ENCODE peak calls at places on chromosomes 1 and 21, in eight cellular contexts. X, Y, Q, J, R, L, H and S are unnamed samples.

GRCh38 chr1:171252482-171252881 is 4.2 kb downstream of the FMO1 start:
- DNase-seq in J (no peak), H (no peak), L (no peak), X (no peak), Y (no peak), Q (no peak), R (no peak), S (peak; percentile 35)

GRCh38 chr1:245153645-245154428 is 948 bp upstream of the KIF26B start:
- DNase-seq in H (no peak), R (no peak), L (no peak), Y (no peak), X (peak; percentile 45), Q (peak; percentile 33), J (peak; percentile 70), S (peak; percentile 48)

GRCh38 chr21:43938751-43939442 is 73.2 kb upstream of the TRAPPC10 start:
- DNase-seq in X (peak; percentile 87), Q (peak; percentile 81), J (peak; percentile 91), Y (peak; percentile 84), R (peak; percentile 62), H (no peak), L (peak; percentile 60), S (peak; percentile 92)

GRCh38 chr1:112267929-112268328 is 128.1 kb upstream of the CTTNBP2NL start:
- DNase-seq in L (no peak), Q (no peak), J (peak; percentile 62), Y (peak; percentile 73), R (no peak), X (no peak), H (no peak), S (no peak)

GRCh38 chr21:29318354-29318753 is 19.6 kb downstream of the BACH1 start:
- DNase-seq in J (no peak), R (no peak), Y (no peak), L (peak; percentile 35), Q (peak; percentile 59), X (no peak), H (no peak), S (no peak)

GRCh38 chr21:46159841-46160562 is 4.6 kb upstream of the FTCD start:
- DNase-seq in H (no peak), R (no peak), Y (no peak), L (no peak), X (peak; percentile 20), Q (no peak), J (no peak), S (no peak)

GRCh38 chr1:225424562-225425210 is 3.2 kb downstream of the LBR start:
- DNase-seq in Q (peak; percentile 14), X (no peak), H (no peak), J (no peak), R (no peak), Y (no peak), L (peak; percentile 42), S (no peak)

GRCh38 chr1:3908886-3909517 is 8.9 kb upstream of the C1orf174 start:
- DNase-seq in J (no peak), H (no peak), R (no peak), X (no peak), Q (no peak), L (no peak), Y (no peak), S (no peak)

GRCh38 chr1:1490633-1491230 is 19.2 kb downstream of the ATAD3B start:
- DNase-seq in J (no peak), H (no peak), R (no peak), X (no peak), Q (no peak), Y (no peak), L (no peak), S (peak; percentile 12)

GRCh38 chr1:1487701-1488100 is 16.1 kb downstream of the ATAD3B start:
- DNase-seq in Q (no peak), X (no peak), L (no peak), R (no peak), J (no peak), H (no peak), Y (no peak), S (no peak)

GRCh38 chr1:1491601-1492000 is 20.0 kb downstream of the ATAD3B start:
- DNase-seq in R (no peak), L (no peak), Y (no peak), H (no peak), J (no peak), Q (no peak), X (no peak), S (no peak)

GRCh38 chr1:1489231-1489630 is 17.7 kb downstream of the ATAD3B start:
- DNase-seq in L (no peak), Y (no peak), R (no peak), Q (no peak), H (no peak), X (no peak), J (no peak), S (no peak)

DNA sequence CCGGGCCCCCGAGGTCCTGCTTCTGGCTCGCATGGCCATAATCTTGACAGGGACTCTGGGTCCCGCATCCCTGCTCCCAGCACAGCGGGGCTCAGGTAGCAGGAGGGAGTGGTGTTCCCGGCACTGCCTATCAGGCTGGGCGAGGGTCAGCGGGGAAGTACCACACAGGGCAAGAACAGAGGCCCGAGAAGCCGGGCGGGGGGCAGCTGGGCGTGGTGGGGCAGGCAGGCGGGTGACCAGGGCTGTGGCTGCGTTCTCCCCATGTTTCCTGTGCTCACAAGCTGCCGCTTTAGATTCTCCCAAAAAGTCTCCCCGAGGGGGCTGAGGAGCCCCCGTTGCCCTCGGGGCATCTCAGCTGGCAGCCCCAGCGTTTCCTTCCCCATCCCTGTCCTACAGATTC is 18.3 kb downstream of the ATAD3B start:
- DNase-seq in R (no peak), J (no peak), H (no peak), X (no peak), L (no peak), Y (no peak), Q (no peak), S (no peak)
- TF ChIP-seq CTCF in R (no peak), J (no peak), H (no peak), X (no peak), L (no peak), Y (no peak), Q (no peak), S (no peak)

DNA sequence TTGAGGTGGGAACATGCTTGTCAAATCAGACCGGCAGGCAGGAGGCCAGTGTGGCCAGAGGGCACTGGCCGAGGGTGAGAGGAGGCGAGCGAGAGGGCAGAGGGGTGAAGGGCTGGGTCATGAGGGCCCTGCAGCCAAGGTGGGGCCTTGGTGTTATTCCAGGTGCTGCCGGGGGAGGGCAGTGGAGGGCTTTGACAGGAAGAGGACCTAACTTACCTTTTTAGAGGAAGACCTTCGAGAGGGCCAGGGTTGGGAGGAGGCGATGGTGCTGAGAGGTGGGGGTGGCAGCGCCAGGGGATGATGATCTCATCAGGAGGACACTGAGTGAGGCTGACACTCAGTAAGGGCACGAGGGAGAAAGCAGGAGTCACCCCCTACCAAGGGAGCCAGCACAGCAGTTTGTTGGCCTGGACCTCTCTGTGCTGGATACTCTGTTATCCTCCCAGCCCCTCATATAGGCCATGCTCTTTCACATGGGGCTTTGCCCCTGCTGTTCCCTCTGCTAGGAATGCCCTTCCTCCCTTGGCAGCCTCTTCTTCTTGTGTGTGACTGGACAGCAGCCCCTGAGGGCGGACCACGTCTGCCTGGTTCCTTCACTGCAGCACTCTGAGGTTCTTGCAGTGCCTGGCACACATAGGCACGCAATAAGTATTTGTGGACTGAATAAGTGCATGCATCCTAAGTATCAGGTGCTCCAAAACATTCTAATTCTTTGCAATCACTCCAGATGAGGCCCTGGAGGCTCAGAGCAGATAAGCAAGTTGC is 7.5 kb upstream of the TTC22 start:
- DNase-seq in R (no peak), H (no peak), L (no peak), Y (no peak), X (peak; percentile 60), J (no peak), Q (no peak), S (no peak)
- TF ChIP-seq CTCF in R (no peak), H (peak; percentile 30), L (peak; percentile 0), Y (no peak), X (peak; percentile 34), J (peak; percentile 5), Q (peak; percentile 43), S (no peak)

GRCh38 chr1:87673748-87674147 is 345.1 kb downstream of the LMO4 start:
- DNase-seq in H (no peak), R (no peak), J (no peak), L (peak; percentile 24), Y (no peak), X (no peak), Q (peak; percentile 25), S (no peak)
- TF ChIP-seq CTCF in H (no peak), R (no peak), J (no peak), L (peak; percentile 28), Y (no peak), X (peak; percentile 43), Q (peak; percentile 39), S (no peak)

GRCh38 chr1:206116873-206117150 is 376 bp downstream of the AVPR1B start:
- DNase-seq in H (no peak), R (no peak), Q (no peak), X (peak; percentile 38), Y (no peak), J (no peak), L (no peak), S (no peak)

GRCh38 chr1:206116191-206116872 is 856 bp downstream of the AVPR1B start:
- DNase-seq in Q (no peak), H (no peak), R (no peak), L (no peak), X (peak; percentile 40), Y (no peak), J (no peak), S (no peak)

GRCh38 chr1:206114692-206115430 is 2.3 kb downstream of the AVPR1B start:
- DNase-seq in Q (no peak), L (no peak), J (no peak), R (no peak), Y (no peak), X (no peak), H (no peak), S (no peak)

GRCh38 chr1:206115791-206116190 is 1.4 kb downstream of the AVPR1B start:
- DNase-seq in R (no peak), X (no peak), H (no peak), J (no peak), Q (no peak), Y (no peak), L (no peak), S (no peak)

GRCh38 chr1:206117151-206117948 is at the start of gene AVPR1B:
- DNase-seq in L (peak; percentile 16), J (peak; percentile 71), H (no peak), Q (peak; percentile 32), X (peak; percentile 74), R (no peak), Y (peak; percentile 48), S (no peak)
- TF ChIP-seq CTCF in L (no peak), J (no peak), H (no peak), Q (no peak), X (peak; percentile 48), R (no peak), Y (peak; percentile 18), S (no peak)

GRCh38 chr21:35730325-35730724 is 330.0 kb downstream of the SETD4 start:
- DNase-seq in L (no peak), H (no peak), R (no peak), Y (no peak), X (peak; percentile 30), Q (no peak), J (no peak), S (no peak)
- TF ChIP-seq CTCF in L (no peak), H (no peak), R (no peak), Y (no peak), X (peak; percentile 51), Q (no peak), J (no peak), S (no peak)

GRCh38 chr1:210787800-210788199 is 346.1 kb downstream of the KCNH1 start:
- DNase-seq in L (no peak), H (no peak), Q (no peak), R (no peak), J (no peak), Y (no peak), X (no peak), S (no peak)
- TF ChIP-seq CTCF in L (no peak), H (no peak), Q (no peak), R (no peak), J (no peak), Y (no peak), X (no peak), S (no peak)